ENCODE peak calls at places on chromosomes 11 and 22, in six cellular contexts. B is HCT116, C is K562, U is GM12878, Q is H1, J is SK-N-SH. N is an unnamed sample.

GRCh38 chr11:1500466-1501420 is 14.2 kb upstream of the MOB2 start:
- DNase-seq in B (no peak), C (no peak), U (no peak), Q (no peak), J (no peak), N (no peak)

GRCh38 chr11:61974766-61975631 is 7.6 kb upstream of the FTH1 start:
- DNase-seq in B (no peak), C (no peak), U (no peak), Q (no peak), J (no peak), N (no peak)

GRCh38 chr11:324131-324530 is 3.5 kb upstream of the IFITM3 start:
- DNase-seq in B (no peak), C (no peak), U (no peak), Q (peak; percentile 46), J (peak; percentile 10), N (no peak)

GRCh38 chr22:38397189-38398097 is 57.6 kb downstream of the KCNJ4 start:
- DNase-seq in B (no peak), C (peak; percentile 10), U (no peak), Q (peak; percentile 85), J (no peak), N (peak; percentile 29)

GRCh38 chr11:10716122-10716521 is 22.6 kb upstream of the IRAG1 start:
- DNase-seq in B (no peak), C (peak; percentile 41), U (no peak), Q (no peak), J (no peak), N (peak; percentile 15)

GRCh38 chr11:85665756-85666155 is 827 bp upstream of the CREBZF start:
- DNase-seq in B (no peak), C (no peak), U (no peak), Q (no peak), J (no peak), N (no peak)

GRCh38 chr11:69992943-69993694 is 85.0 kb upstream of the ANO1 start:
- DNase-seq in B (no peak), C (no peak), U (no peak), Q (no peak), J (no peak), N (no peak)

GRCh38 chr22:45895436-45896152 is 81.4 kb downstream of the WNT7B start:
- DNase-seq in B (no peak), C (no peak), U (no peak), Q (no peak), J (no peak), N (no peak)

GRCh38 chr11:63769044-63769718 is 606 bp upstream of the ZFTA start:
- DNase-seq in B (no peak), C (peak; percentile 87), U (no peak), Q (peak; percentile 72), J (peak; percentile 83), N (peak; percentile 64)

GRCh38 chr11:6320411-6321207 is at the start of gene CAVIN3:
- DNase-seq in B (peak; percentile 48), C (no peak), U (peak; percentile 43), Q (peak; percentile 81), J (peak; percentile 17), N (no peak)

GRCh38 chr11:96054870-96055705 is 131.2 kb upstream of the MTMR2 start:
- DNase-seq in B (peak; percentile 27), C (peak; percentile 29), U (no peak), Q (no peak), J (peak; percentile 38), N (peak; percentile 76)

DNA sequence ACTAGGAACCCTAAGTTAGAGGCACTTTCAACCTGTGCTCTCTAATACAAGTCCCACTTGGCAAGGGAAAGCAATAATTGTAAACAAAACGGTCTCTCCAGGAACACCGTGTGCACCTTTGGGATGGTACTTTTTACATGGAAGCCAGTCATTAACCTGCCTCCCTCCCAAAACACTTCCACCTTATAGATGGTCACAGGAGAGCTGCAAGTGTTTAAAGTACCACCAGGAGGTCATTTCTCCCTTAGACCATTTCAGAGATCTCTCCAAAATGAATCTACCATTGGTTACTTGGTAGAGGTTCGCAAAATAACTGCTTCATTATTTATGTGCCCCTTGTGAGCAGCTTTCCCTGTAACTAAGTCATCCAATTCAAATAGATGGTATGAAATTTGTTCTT is 375.3 kb downstream of the DYNC2H1 start:
- DNase-seq in B (no peak), C (no peak), U (no peak), Q (no peak), J (no peak), N (no peak)
- TF ChIP-seq JUND in B (no peak), C (no peak), U (no peak), Q (no peak), J (no peak), N (no peak)

GRCh38 chr11:34052036-34052607 is 591 bp downstream of the CAPRIN1 start:
- DNase-seq in B (peak; percentile 64), C (peak; percentile 92), U (no peak), Q (peak; percentile 91), J (peak; percentile 96), N (peak; percentile 92)

GRCh38 chr11:34050536-34050935 is 995 bp upstream of the CAPRIN1 start:
- DNase-seq in B (no peak), C (no peak), U (no peak), Q (no peak), J (no peak), N (no peak)

GRCh38 chr11:34051349-34052035 is at the start of gene CAPRIN1:
- DNase-seq in B (peak; percentile 84), C (peak; percentile 88), U (peak; percentile 65), Q (peak; percentile 86), J (peak; percentile 95), N (peak; percentile 96)

GRCh38 chr11:34052608-34053160 is 1.2 kb downstream of the CAPRIN1 start:
- DNase-seq in B (no peak), C (peak; percentile 55), U (no peak), Q (peak; percentile 47), J (peak; percentile 44), N (no peak)

DNA sequence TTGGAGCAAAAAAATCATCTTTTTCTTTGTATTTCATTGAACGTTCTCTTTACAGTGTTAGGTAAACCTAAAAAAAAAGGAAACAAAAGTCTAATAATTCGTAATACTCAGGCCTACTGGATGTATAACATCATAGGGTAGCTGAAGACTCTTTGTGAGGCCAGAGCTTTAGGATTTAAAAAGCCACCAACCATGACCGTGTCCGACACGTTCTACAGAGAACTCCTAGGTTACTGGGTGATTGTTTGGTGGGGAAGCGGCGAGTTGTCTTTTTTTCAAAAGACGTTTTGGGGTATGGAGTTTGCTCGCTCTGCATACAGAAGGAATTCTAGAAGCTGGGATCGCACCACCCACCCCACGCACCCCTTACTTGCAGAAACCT is 573 bp upstream of the CAPRIN1 start:
- DNase-seq in B (no peak), C (no peak), U (no peak), Q (no peak), J (no peak), N (no peak)
- TF ChIP-seq JUND in B (no peak), C (no peak), U (no peak), Q (no peak), J (no peak), N (no peak)

DNA sequence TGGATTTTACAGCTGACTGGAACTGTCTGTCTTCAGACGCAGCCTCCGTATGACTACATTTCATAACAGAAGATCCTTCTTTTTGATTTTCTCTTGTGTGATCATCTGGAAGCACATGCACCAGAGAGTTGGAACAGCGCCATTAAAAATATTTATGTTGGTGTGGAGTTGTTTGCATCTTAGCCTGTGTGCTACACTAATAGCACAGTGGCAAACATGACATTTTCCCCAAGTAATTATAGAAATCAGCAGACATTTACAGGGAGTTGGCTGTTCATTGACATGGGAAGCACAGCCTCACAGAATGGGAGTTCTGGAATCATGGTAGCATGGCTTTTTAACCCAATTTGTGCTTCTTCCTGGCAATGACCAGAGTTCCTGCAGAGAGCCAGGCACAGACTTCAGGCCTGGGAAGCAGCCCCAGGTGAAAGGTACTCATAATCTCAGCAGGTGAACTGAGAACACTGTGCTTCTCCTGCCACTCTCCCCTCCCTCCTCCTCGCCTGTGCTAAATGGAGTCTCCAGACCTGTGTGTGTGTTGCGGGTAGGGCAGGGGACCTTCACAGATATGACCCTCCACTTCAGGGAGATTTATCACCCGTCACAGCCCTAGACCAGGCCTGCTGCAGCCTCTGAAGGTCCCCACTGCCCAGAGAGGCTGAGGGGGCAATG is 82.8 kb upstream of the PLET1 start:
- DNase-seq in B (no peak), C (no peak), U (no peak), Q (no peak), J (peak; percentile 39), N (peak; percentile 67)
- TF ChIP-seq JUND in B (no peak), C (no peak), U (no peak), Q (no peak), J (no peak), N (no peak)

DNA sequence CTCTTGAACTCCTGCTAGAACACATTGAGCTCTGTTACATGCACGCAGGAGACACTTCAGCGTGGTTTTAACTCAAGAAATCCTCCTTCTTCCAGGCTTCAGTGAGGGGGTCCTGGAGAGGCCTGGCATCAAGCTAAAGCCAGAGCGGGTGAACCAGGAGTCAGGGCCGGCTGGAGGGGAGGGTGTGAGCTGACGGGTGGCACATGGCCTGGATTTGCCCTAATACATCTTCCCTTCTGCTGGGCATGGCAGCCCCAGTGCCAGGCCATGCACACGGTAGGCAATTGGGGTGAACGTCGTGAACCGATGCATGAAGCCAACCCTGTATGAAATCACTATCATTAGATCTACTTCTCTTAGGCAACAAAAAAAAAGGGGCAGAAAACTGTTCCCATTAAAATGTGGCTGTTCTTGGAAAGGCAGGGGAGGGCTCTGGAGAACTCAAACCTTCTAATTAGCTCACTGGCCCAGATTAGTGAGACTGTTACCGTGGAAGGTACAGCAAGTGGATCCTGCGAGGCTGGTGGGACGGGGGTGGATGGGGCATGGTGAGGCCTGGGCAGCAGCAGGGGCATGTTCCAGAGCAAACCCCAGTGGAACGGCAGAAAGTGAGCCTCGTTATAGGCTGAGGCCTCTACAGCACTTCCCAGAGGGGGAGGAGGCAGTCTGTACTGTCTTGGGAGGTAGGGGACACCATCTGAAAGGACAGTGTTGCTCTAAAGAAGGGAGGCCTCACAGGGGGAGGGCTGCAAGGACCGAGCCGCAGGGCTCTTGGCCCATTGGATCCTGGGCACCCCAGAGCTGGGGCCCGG is 10.6 kb downstream of the IFT27 start:
- DNase-seq in B (no peak), C (no peak), U (no peak), Q (no peak), J (no peak), N (no peak)
- TF ChIP-seq JUND in B (no peak), C (no peak), U (no peak), Q (no peak), J (no peak), N (no peak)

GRCh38 chr11:79043726-79044125 is 397.1 kb downstream of the TENM4 start:
- DNase-seq in B (no peak), C (no peak), U (no peak), Q (no peak), J (no peak), N (no peak)
- TF ChIP-seq JUND in B (no peak), C (no peak), U (no peak), Q (no peak), J (no peak), N (no peak)

N was measured in T47D.